ENCODE peak calls at places on chromosomes 5 and 9, in six cellular contexts. U is stimulated activated CD4-positive, alpha-beta T cell treated with anti-CD3 and anti-CD28 coated beads, TNF-alpha, amount 100 ng/mL, for 1 hour; R is HTR-8/SVneo; X is fibroblast of lung; A is kidney tubule cell; C is T-helper 2 cell. D is an unnamed sample.
A peak's percentile ranks its signal among the peaks of the same experiment; 100 is the strongest.

GRCh38 chr5:68333649-68334549 is 118.3 kb downstream of the PIK3R1 start:
- DNase-seq in U (no peak), R (peak; percentile 58), X (peak; percentile 91), A (peak; percentile 95), C (no peak), D (no peak)

GRCh38 chr5:39783756-39784421 is 359.1 kb upstream of the DAB2 start:
- DNase-seq in U (no peak), R (no peak), X (peak; percentile 53), A (no peak), C (no peak), D (no peak)

GRCh38 chr5:160434022-160434531 is 12.4 kb downstream of the PTTG1 start:
- DNase-seq in U (no peak), R (no peak), X (no peak), A (peak; percentile 98), C (no peak), D (no peak)

GRCh38 chr5:132426525-132427138 is 57.1 kb downstream of the SLC22A5 start:
- DNase-seq in U (no peak), R (peak; percentile 80), X (peak; percentile 90), A (peak; percentile 97), C (peak; percentile 32), D (peak; percentile 92)

GRCh38 chr5:91133183-91133582 is 249.9 kb downstream of the ARRDC3 start:
- DNase-seq in U (no peak), R (no peak), X (no peak), A (peak; percentile 45), C (no peak), D (no peak)

GRCh38 chr5:170681013-170681433 is 102.5 kb upstream of the GABRP start:
- DNase-seq in U (no peak), R (peak; percentile 43), X (peak; percentile 29), A (peak; percentile 42), C (no peak), D (no peak)

GRCh38 chr9:68599826-68600225 is 59.1 kb upstream of the TMEM252 start:
- DNase-seq in U (no peak), R (no peak), X (no peak), A (no peak), C (no peak), D (no peak)

GRCh38 chr9:75061169-75061568 is 26.8 kb downstream of the NMRK1 start:
- DNase-seq in U (no peak), R (no peak), X (no peak), A (no peak), C (no peak), D (no peak)

GRCh38 chr9:17520264-17521058 is 58.4 kb upstream of the SH3GL2 start:
- DNase-seq in U (no peak), R (no peak), X (no peak), A (no peak), C (no peak), D (no peak)

GRCh38 chr5:152274206-152274605 is 130.9 kb downstream of the NMUR2 start:
- DNase-seq in U (no peak), R (no peak), X (no peak), A (peak; percentile 9), C (no peak), D (no peak)

GRCh38 chr9:21741151-21741550 is 61.3 kb upstream of the MTAP start:
- DNase-seq in U (no peak), R (no peak), X (no peak), A (peak; percentile 41), C (no peak), D (no peak)

GRCh38 chr5:80408475-80408875 is 611 bp downstream of the ZFYVE16 start:
- DNase-seq in U (no peak), R (peak; percentile 40), X (peak; percentile 44), A (peak; percentile 71), C (peak; percentile 38), D (peak; percentile 85)

GRCh38 chr5:24749701-24750100 is 104.9 kb upstream of the CDH10 start:
- DNase-seq in U (no peak), R (no peak), X (no peak), A (no peak), C (no peak), D (no peak)

GRCh38 chr5:115656404-115656803 is 30.6 kb upstream of the TMED7 start:
- DNase-seq in U (no peak), R (no peak), X (no peak), A (peak; percentile 27), C (no peak), D (no peak)

GRCh38 chr5:179872356-179873160 is 13.9 kb upstream of the MRNIP start:
- DNase-seq in U (no peak), R (no peak), X (no peak), A (no peak), C (no peak), D (no peak)

GRCh38 chr5:598564-598890 is 13.6 kb upstream of the CEP72 start:
- DNase-seq in U (no peak), R (no peak), X (no peak), A (no peak), C (no peak), D (peak; percentile 13)

GRCh38 chr5:91219803-91220371 is 163.2 kb downstream of the ARRDC3 start:
- DNase-seq in U (no peak), R (no peak), X (peak; percentile 44), A (peak; percentile 47), C (peak; percentile 8), D (no peak)

GRCh38 chr9:13817754-13818278 is 496.1 kb downstream of the NFIB start:
- DNase-seq in U (no peak), R (no peak), X (no peak), A (no peak), C (no peak), D (no peak)

D was measured in sigmoid colon.